ENCODE peak calls at places on chromosomes 6 and 20, in four cellular contexts. One of them, this sample, is unnamed.

GRCh38 chr20:266604-267562 is 9.4 kb downstream of the DEFB132 start:
- DNase-seq in prostate gland: peak
- DNase-seq in foreskin fibroblast: peak
- DNase-seq in nephron progenitor cell: peak
- DNase-seq in this sample: peak

GRCh38 chr20:9867196-9867980 is 28.5 kb upstream of the PAK5 start:
- DNase-seq in prostate gland: no peak
- DNase-seq in foreskin fibroblast: no peak
- DNase-seq in nephron progenitor cell: no peak
- DNase-seq in this sample: no peak

GRCh38 chr20:33531047-33531877 is 41.4 kb downstream of the CBFA2T2 start:
- DNase-seq in prostate gland: no peak
- DNase-seq in foreskin fibroblast: no peak
- DNase-seq in nephron progenitor cell: peak
- DNase-seq in this sample: no peak

GRCh38 chr6:3455121-3455489 is 1.7 kb downstream of the SLC22A23 start:
- DNase-seq in prostate gland: peak
- DNase-seq in foreskin fibroblast: no peak
- DNase-seq in nephron progenitor cell: no peak
- DNase-seq in this sample: no peak

GRCh38 chr20:11686900-11687543 is 230.7 kb upstream of the BTBD3 start:
- DNase-seq in prostate gland: no peak
- DNase-seq in foreskin fibroblast: peak
- DNase-seq in nephron progenitor cell: peak
- DNase-seq in this sample: peak

GRCh38 chr6:6781172-6781876 is 192.8 kb downstream of the LY86 start:
- DNase-seq in prostate gland: no peak
- DNase-seq in foreskin fibroblast: peak
- DNase-seq in nephron progenitor cell: no peak
- DNase-seq in this sample: no peak

GRCh38 chr6:37137201-37137880 is 32.6 kb upstream of the PIM1 start:
- DNase-seq in prostate gland: no peak
- DNase-seq in foreskin fibroblast: peak
- DNase-seq in nephron progenitor cell: peak
- DNase-seq in this sample: peak

GRCh38 chr6:47672816-47673215 is 25.6 kb upstream of the ADGRF4 start:
- DNase-seq in prostate gland: no peak
- DNase-seq in foreskin fibroblast: no peak
- DNase-seq in nephron progenitor cell: no peak
- DNase-seq in this sample: no peak

GRCh38 chr6:45473121-45473967 is 95.6 kb upstream of the SUPT3H start:
- DNase-seq in prostate gland: peak
- DNase-seq in foreskin fibroblast: no peak
- DNase-seq in nephron progenitor cell: no peak
- DNase-seq in this sample: no peak

GRCh38 chr20:53839423-53840176 is 230.8 kb downstream of the BCAS1 start:
- DNase-seq in prostate gland: no peak
- DNase-seq in foreskin fibroblast: no peak
- DNase-seq in nephron progenitor cell: no peak
- DNase-seq in this sample: no peak

GRCh38 chr20:35626386-35627001 is 10.9 kb downstream of the SPAG4 start:
- DNase-seq in prostate gland: no peak
- DNase-seq in foreskin fibroblast: no peak
- DNase-seq in nephron progenitor cell: no peak
- DNase-seq in this sample: no peak

GRCh38 chr6:9250852-9251251 is 815.5 kb upstream of the SLC35B3 start:
- DNase-seq in prostate gland: peak
- DNase-seq in foreskin fibroblast: peak
- DNase-seq in nephron progenitor cell: peak
- DNase-seq in this sample: peak

GRCh38 chr6:152399409-152399808 is 237.8 kb downstream of the SYNE1 start:
- DNase-seq in prostate gland: no peak
- DNase-seq in foreskin fibroblast: no peak
- DNase-seq in nephron progenitor cell: no peak
- DNase-seq in this sample: no peak

GRCh38 chr6:42820509-42821340 is 38.9 kb downstream of the BICRAL start:
- DNase-seq in prostate gland: no peak
- DNase-seq in foreskin fibroblast: no peak
- DNase-seq in nephron progenitor cell: no peak
- DNase-seq in this sample: no peak

GRCh38 chr6:94027374-94027773 is 608.0 kb upstream of the EPHA7 start:
- DNase-seq in prostate gland: no peak
- DNase-seq in foreskin fibroblast: no peak
- DNase-seq in nephron progenitor cell: no peak
- DNase-seq in this sample: no peak

GRCh38 chr6:35391240-35391968 is 49.0 kb downstream of the PPARD start:
- DNase-seq in prostate gland: no peak
- DNase-seq in foreskin fibroblast: peak
- DNase-seq in nephron progenitor cell: no peak
- DNase-seq in this sample: no peak

GRCh38 chr6:2896741-2897140 is 6.4 kb downstream of the SERPINB9 start:
- DNase-seq in prostate gland: no peak
- DNase-seq in foreskin fibroblast: no peak
- DNase-seq in nephron progenitor cell: no peak
- DNase-seq in this sample: no peak

GRCh38 chr6:90274481-90275030 is 22.1 kb downstream of the BACH2 start:
- DNase-seq in prostate gland: peak
- DNase-seq in foreskin fibroblast: no peak
- DNase-seq in nephron progenitor cell: no peak
- DNase-seq in this sample: no peak

GRCh38 chr20:44394520-44395182 is 39.2 kb downstream of the HNF4A start:
- DNase-seq in prostate gland: no peak
- DNase-seq in foreskin fibroblast: no peak
- DNase-seq in nephron progenitor cell: no peak
- DNase-seq in this sample: no peak

GRCh38 chr20:16691381-16691780 is 38.4 kb upstream of the SNRPB2 start:
- DNase-seq in prostate gland: no peak
- DNase-seq in foreskin fibroblast: no peak
- DNase-seq in nephron progenitor cell: no peak
- DNase-seq in this sample: no peak

GRCh38 chr20:32160341-32160740 is 47.2 kb downstream of the PLAGL2 start:
- DNase-seq in prostate gland: no peak
- DNase-seq in foreskin fibroblast: no peak
- DNase-seq in nephron progenitor cell: no peak
- DNase-seq in this sample: no peak

GRCh38 chr6:53873922-53874321 is 79.1 kb downstream of the LRRC1 start:
- DNase-seq in prostate gland: no peak
- DNase-seq in foreskin fibroblast: no peak
- DNase-seq in nephron progenitor cell: no peak
- DNase-seq in this sample: no peak

GRCh38 chr6:134936927-134937326 is 13.0 kb downstream of the ALDH8A1 start:
- DNase-seq in prostate gland: no peak
- DNase-seq in foreskin fibroblast: peak
- DNase-seq in nephron progenitor cell: no peak
- DNase-seq in this sample: no peak

GRCh38 chr6:125942677-125943527 is 13.7 kb upstream of the HINT3 start:
- DNase-seq in prostate gland: no peak
- DNase-seq in foreskin fibroblast: no peak
- DNase-seq in nephron progenitor cell: no peak
- DNase-seq in this sample: no peak

GRCh38 chr6:107730106-107730505 is 94.0 kb downstream of the SCML4 start:
- DNase-seq in prostate gland: no peak
- DNase-seq in foreskin fibroblast: no peak
- DNase-seq in nephron progenitor cell: no peak
- DNase-seq in this sample: no peak

GRCh38 chr6:138145402-138145801 is 16.3 kb upstream of the ARFGEF3 start:
- DNase-seq in prostate gland: no peak
- DNase-seq in foreskin fibroblast: no peak
- DNase-seq in nephron progenitor cell: no peak
- DNase-seq in this sample: no peak

GRCh38 chr6:31057426-31058003 is 47.2 kb downstream of the MUC22 start:
- DNase-seq in prostate gland: no peak
- DNase-seq in foreskin fibroblast: peak
- DNase-seq in nephron progenitor cell: no peak
- DNase-seq in this sample: no peak

DNA sequence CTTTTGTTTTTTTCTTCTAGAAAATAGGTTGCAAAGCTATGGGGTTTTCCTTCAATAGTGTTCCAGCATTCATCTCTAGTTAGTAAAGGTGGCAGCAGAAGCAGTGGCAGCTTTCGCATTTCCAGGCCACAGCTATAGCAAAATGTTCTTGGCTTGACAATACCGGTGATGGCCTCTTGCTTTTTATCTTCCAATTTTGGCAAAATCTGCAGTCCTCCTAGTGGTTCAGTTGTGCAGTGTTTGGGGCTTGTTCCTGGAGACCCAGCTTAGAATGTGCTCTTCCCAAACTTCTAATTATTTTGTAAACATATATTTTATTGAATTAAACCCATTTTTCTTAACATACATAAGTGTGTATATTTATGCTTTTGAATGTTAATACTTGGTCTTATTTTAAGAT is 370.6 kb upstream of the MAN1A1 start:
- DNase-seq in prostate gland: no peak
- DNase-seq in foreskin fibroblast: no peak
- DNase-seq in nephron progenitor cell: no peak
- DNase-seq in this sample: no peak
- TF ChIP-seq CTCF in prostate gland: no peak
- TF ChIP-seq CTCF in foreskin fibroblast: peak
- TF ChIP-seq CTCF in nephron progenitor cell: no peak
- TF ChIP-seq CTCF in this sample: no peak

GRCh38 chr20:50130346-50130703 is 17.4 kb upstream of the UBE2V1 start:
- DNase-seq in prostate gland: no peak
- DNase-seq in foreskin fibroblast: no peak
- DNase-seq in nephron progenitor cell: no peak
- DNase-seq in this sample: no peak

GRCh38 chr20:50136822-50137599 is 16.5 kb downstream of the PEDS1 start:
- DNase-seq in prostate gland: no peak
- DNase-seq in foreskin fibroblast: peak
- DNase-seq in nephron progenitor cell: no peak
- DNase-seq in this sample: no peak

GRCh38 chr20:50130995-50131394 is 18.0 kb upstream of the UBE2V1 start:
- DNase-seq in prostate gland: no peak
- DNase-seq in foreskin fibroblast: no peak
- DNase-seq in nephron progenitor cell: no peak
- DNase-seq in this sample: no peak

GRCh38 chr20:50133041-50133440 is 20.1 kb upstream of the UBE2V1 start:
- DNase-seq in prostate gland: no peak
- DNase-seq in foreskin fibroblast: no peak
- DNase-seq in nephron progenitor cell: no peak
- DNase-seq in this sample: no peak

DNA sequence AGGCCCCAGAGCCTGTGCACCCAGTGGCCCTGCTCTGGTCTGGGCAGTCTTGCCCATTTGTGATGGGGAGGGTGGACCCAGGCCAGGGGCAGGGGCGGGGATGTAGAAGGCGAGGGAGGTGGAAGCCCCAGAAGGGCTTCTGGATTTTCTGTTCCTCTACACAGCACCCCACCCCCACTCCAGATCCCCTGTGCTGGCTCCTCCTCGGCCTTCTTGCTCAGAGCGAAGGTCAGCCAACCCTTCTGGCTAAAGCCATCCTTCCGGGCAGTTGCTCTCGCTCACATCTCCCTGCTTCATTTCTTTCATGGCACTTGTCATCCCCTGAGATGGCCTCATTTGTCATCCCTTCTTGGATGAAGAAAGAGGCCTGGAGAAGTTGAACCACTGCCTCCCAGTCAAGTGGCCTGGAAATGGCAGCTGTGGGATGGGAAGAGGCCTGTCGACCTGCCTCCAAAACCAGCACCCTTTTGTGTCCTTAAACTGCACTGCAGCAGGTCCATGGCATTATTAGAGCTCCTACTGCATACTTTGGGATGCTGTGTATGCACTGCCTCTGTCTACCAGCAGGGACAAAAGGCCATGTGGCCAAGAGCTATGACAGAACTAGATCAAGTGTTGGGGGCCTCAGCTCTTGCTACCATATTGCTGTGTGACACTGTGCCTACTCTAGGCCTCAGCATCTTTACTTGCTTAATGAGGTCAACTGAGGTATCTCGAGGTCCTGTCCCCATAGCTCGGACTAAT is 19.9 kb downstream of the PEDS1 start:
- DNase-seq in prostate gland: no peak
- DNase-seq in foreskin fibroblast: no peak
- DNase-seq in nephron progenitor cell: no peak
- DNase-seq in this sample: no peak
- TF ChIP-seq CTCF in prostate gland: no peak
- TF ChIP-seq CTCF in foreskin fibroblast: peak
- TF ChIP-seq CTCF in nephron progenitor cell: no peak
- TF ChIP-seq CTCF in this sample: peak

DNA sequence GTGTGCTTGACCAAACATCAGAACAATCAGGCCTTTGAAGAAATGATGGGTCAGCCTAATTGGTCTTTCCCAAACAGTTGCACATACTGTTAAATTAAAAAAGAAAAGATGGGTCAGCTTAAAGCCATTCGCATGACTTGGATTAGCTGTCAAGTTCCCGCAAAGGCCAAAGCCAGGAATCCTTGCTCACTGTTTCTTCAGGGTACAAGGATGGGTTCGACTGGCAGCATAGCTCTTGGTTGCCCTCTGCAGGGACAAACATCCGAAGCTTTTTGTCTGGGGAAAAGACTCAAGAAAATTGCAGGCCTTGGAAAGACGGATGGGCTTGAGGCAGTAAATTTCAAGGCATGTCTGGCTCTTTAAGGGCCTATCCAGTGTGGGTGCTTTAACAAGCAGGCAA is 168.0 kb downstream of the HDGFL1 start:
- DNase-seq in prostate gland: peak
- DNase-seq in foreskin fibroblast: peak
- DNase-seq in nephron progenitor cell: peak
- DNase-seq in this sample: no peak
- TF ChIP-seq CTCF in prostate gland: no peak
- TF ChIP-seq CTCF in foreskin fibroblast: peak
- TF ChIP-seq CTCF in nephron progenitor cell: peak
- TF ChIP-seq CTCF in this sample: peak

GRCh38 chr6:111799576-111800467 is 73.4 kb downstream of the FYN start:
- DNase-seq in prostate gland: no peak
- DNase-seq in foreskin fibroblast: no peak
- DNase-seq in nephron progenitor cell: no peak
- DNase-seq in this sample: no peak
- TF ChIP-seq CTCF in prostate gland: no peak
- TF ChIP-seq CTCF in foreskin fibroblast: no peak
- TF ChIP-seq CTCF in nephron progenitor cell: no peak
- TF ChIP-seq CTCF in this sample: no peak

GRCh38 chr6:70864404-70864803 is 92.5 kb downstream of the B3GAT2 start:
- DNase-seq in prostate gland: no peak
- DNase-seq in foreskin fibroblast: no peak
- DNase-seq in nephron progenitor cell: no peak
- DNase-seq in this sample: no peak

GRCh38 chr6:70863343-70863742 is 93.5 kb downstream of the B3GAT2 start:
- DNase-seq in prostate gland: no peak
- DNase-seq in foreskin fibroblast: no peak
- DNase-seq in nephron progenitor cell: no peak
- DNase-seq in this sample: no peak

GRCh38 chr6:70860920-70861319 is 95.9 kb downstream of the B3GAT2 start:
- DNase-seq in prostate gland: no peak
- DNase-seq in foreskin fibroblast: no peak
- DNase-seq in nephron progenitor cell: no peak
- DNase-seq in this sample: no peak

GRCh38 chr6:70857387-70858077 is 99.3 kb downstream of the B3GAT2 start:
- DNase-seq in prostate gland: no peak
- DNase-seq in foreskin fibroblast: no peak
- DNase-seq in nephron progenitor cell: no peak
- DNase-seq in this sample: no peak

DNA sequence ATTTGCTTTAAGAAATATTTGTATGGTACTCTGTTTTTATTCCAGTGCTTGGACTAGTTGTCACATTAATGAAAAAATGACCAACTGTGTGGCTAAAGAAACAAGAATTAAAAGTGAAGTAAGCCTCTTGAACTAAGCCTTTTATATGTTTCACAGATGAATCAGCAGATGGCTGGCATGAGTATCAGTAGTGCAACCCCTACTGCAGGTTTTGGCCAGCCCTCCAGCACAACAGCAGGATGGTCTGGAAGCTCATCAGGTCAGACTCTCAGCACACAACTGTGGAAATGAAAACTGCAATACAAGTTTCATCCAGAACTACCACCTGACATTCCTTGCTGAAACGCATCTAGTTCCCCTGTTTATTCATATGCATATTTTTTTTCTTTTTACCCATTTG is 96.8 kb downstream of the B3GAT2 start:
- DNase-seq in prostate gland: no peak
- DNase-seq in foreskin fibroblast: no peak
- DNase-seq in nephron progenitor cell: no peak
- DNase-seq in this sample: no peak
- TF ChIP-seq CTCF in prostate gland: no peak
- TF ChIP-seq CTCF in foreskin fibroblast: no peak
- TF ChIP-seq CTCF in nephron progenitor cell: no peak
- TF ChIP-seq CTCF in this sample: no peak

This sample was measured in mesothelial cell of epicardium.